ENCODE peak calls at places on chromosomes 3 and 15, in four cellular contexts. X is COR-L47, B is aorta, S is tibial nerve. L is an unnamed sample.

GRCh38 chr3:15114466-15115358 is 15.8 kb upstream of the RBSN start:
- DNase-seq in X (no peak), B (no peak), S (no peak), L (no peak)

GRCh38 chr3:14019459-14019858 is 105.2 kb downstream of the CHCHD4 start:
- DNase-seq in X (no peak), B (no peak), S (no peak), L (no peak)

GRCh38 chr15:33411596-33412545 is 101.1 kb downstream of the RYR3 start:
- DNase-seq in X (no peak), B (no peak), S (no peak), L (no peak)

GRCh38 chr3:9078561-9079240 is 115.4 kb upstream of the RAD18 start:
- DNase-seq in X (no peak), B (no peak), S (no peak), L (peak; percentile 15)

GRCh38 chr3:99945328-99945995 is 127.8 kb downstream of the CMSS1 start:
- DNase-seq in X (peak; percentile 92), B (no peak), S (no peak), L (no peak)

GRCh38 chr3:40387001-40387894 is at the start of gene ENTPD3:
- DNase-seq in X (peak; percentile 5), B (peak; percentile 76), S (no peak), L (peak; percentile 40)

GRCh38 chr15:98442379-98442833 is 205.9 kb upstream of the IGF1R start:
- DNase-seq in X (peak; percentile 73), B (no peak), S (peak; percentile 40), L (peak; percentile 66)

GRCh38 chr3:160986060-160986459 is 119.1 kb downstream of the B3GALNT1 start:
- DNase-seq in X (no peak), B (no peak), S (no peak), L (no peak)

GRCh38 chr3:72776-73175 is 123.8 kb upstream of the CHL1 start:
- DNase-seq in X (no peak), B (no peak), S (no peak), L (no peak)

GRCh38 chr15:88663216-88663615 is 24.4 kb downstream of the ISG20 start:
- DNase-seq in X (no peak), B (peak; percentile 80), S (no peak), L (no peak)

GRCh38 chr15:64101018-64101417 is 5.2 kb downstream of the SNX1 start:
- DNase-seq in X (no peak), B (no peak), S (no peak), L (no peak)

GRCh38 chr15:78265752-78266224 is 1.4 kb downstream of the DNAJA4 start:
- DNase-seq in X (no peak), B (no peak), S (no peak), L (no peak)

GRCh38 chr3:88030200-88030599 is 28.6 kb downstream of the CGGBP1 start:
- DNase-seq in X (no peak), B (no peak), S (no peak), L (no peak)

GRCh38 chr3:134085034-134085775 is 55.5 kb upstream of the SLCO2A1 start:
- DNase-seq in X (no peak), B (no peak), S (no peak), L (no peak)

GRCh38 chr3:195032106-195032759 is 238.7 kb downstream of the XXYLT1 start:
- DNase-seq in X (no peak), B (no peak), S (no peak), L (no peak)

GRCh38 chr3:38998086-38998485 is 53.7 kb downstream of the SCN11A start:
- DNase-seq in X (no peak), B (no peak), S (no peak), L (no peak)

GRCh38 chr3:8353364-8353763 is 148.3 kb upstream of the LMCD1 start:
- DNase-seq in X (no peak), B (no peak), S (no peak), L (no peak)

GRCh38 chr3:120642368-120642948 is 39.6 kb downstream of the HGD start:
- DNase-seq in X (no peak), B (no peak), S (no peak), L (no peak)

GRCh38 chr3:71389911-71390573 is 193.5 kb downstream of the FOXP1 start:
- DNase-seq in X (peak; percentile 2), B (no peak), S (no peak), L (peak; percentile 36)

GRCh38 chr3:46383211-46383945 is 12.6 kb downstream of the CCR5 start:
- DNase-seq in X (no peak), B (no peak), S (no peak), L (no peak)

GRCh38 chr15:74995779-74996765 is 709 bp downstream of the SCAMP5 start:
- DNase-seq in X (peak; percentile 78), B (peak; percentile 73), S (no peak), L (no peak)

GRCh38 chr15:30041868-30042267 is 40.9 kb upstream of the GOLGA8J start:
- DNase-seq in X (no peak), B (no peak), S (no peak), L (no peak)

GRCh38 chr15:101410612-101411011 is 78.9 kb downstream of the PCSK6 start:
- DNase-seq in X (no peak), B (no peak), S (no peak), L (no peak)

GRCh38 chr15:39968273-39969001 is 34.5 kb downstream of the EIF2AK4 start:
- DNase-seq in X (no peak), B (no peak), S (no peak), L (no peak)

GRCh38 chr15:22931784-22932536 is 48.2 kb downstream of the CYFIP1 start:
- DNase-seq in X (no peak), B (no peak), S (no peak), L (no peak)

GRCh38 chr3:14767245-14767593 is 51.5 kb upstream of the FGD5 start:
- DNase-seq in X (no peak), B (no peak), S (no peak), L (no peak)

GRCh38 chr15:56821721-56822425 is 88.6 kb upstream of the ZNF280D start:
- DNase-seq in X (peak; percentile 32), B (peak; percentile 78), S (no peak), L (peak; percentile 46)

GRCh38 chr3:190130700-190131099 is 10.0 kb upstream of the P3H2 start:
- DNase-seq in X (no peak), B (no peak), S (no peak), L (no peak)

GRCh38 chr3:50302095-50303037 is 1.0 kb downstream of the HYAL1 start:
- DNase-seq in X (no peak), B (no peak), S (no peak), L (no peak)